ENCODE peak calls at places on chromosomes 1 and 21, in four cellular contexts. R is mammary epithelial cell, T is IMR-90, S is kidney. Z is an unnamed sample. For H3K4me1, the result is how much of the 10 kb centered on the place peaks cover.

GRCh38 chr1:156245451-156246232 is 2.2 kb downstream of the PAQR6 start:
- DNase-seq in S (peak), T (no peak), R (no peak), Z (peak)

GRCh38 chr1:116807394-116807793 is 53.2 kb downstream of the CD2 start:
- DNase-seq in T (no peak), S (no peak), R (no peak), Z (no peak)

GRCh38 chr1:220954321-220954720 is 75.1 kb downstream of the HLX start:
- DNase-seq in S (no peak), R (peak), T (no peak), Z (no peak)

GRCh38 chr1:227944931-227945890 is 2.5 kb downstream of the WNT9A start:
- DNase-seq in T (no peak), R (no peak), S (peak), Z (peak)

GRCh38 chr1:65773391-65773790 is 19.3 kb upstream of the PDE4B start:
- DNase-seq in S (no peak), T (peak), R (no peak), Z (no peak)

GRCh38 chr1:107141491-107142369 is 891 bp downstream of the NTNG1 start:
- DNase-seq in S (peak), T (peak), R (peak), Z (peak)

GRCh38 chr1:21517660-21518480 is 8.6 kb downstream of the ALPL start:
- DNase-seq in S (peak), T (no peak), R (no peak), Z (no peak)

GRCh38 chr1:44723064-44723463 is 7.9 kb downstream of the RNU5D-1 start:
- DNase-seq in S (no peak), T (no peak), R (no peak), Z (peak)

GRCh38 chr1:16112558-16113555 is 39.4 kb upstream of the FAM131C start:
- DNase-seq in R (no peak), T (no peak), S (peak), Z (peak)

GRCh38 chr21:44375281-44375651 is 21.8 kb downstream of the TRPM2 start:
- DNase-seq in T (no peak), R (no peak), S (peak), Z (peak)

GRCh38 chr1:243343970-243344749 is 88.3 kb downstream of the SDCCAG8 start:
- DNase-seq in S (no peak), R (peak), T (peak), Z (no peak)

GRCh38 chr1:245695211-245695610 is 540.4 kb downstream of the KIF26B start:
- DNase-seq in T (no peak), S (no peak), R (no peak), Z (peak)

GRCh38 chr1:86703696-86704455 is 500 bp upstream of the SH3GLB1 start:
- DNase-seq in S (no peak), T (no peak), R (no peak), Z (peak)

GRCh38 chr1:27342391-27342777 is 562 bp downstream of the SYTL1 start:
- DNase-seq in T (no peak), R (no peak), S (peak), Z (peak)

GRCh38 chr1:156750932-156751723 is at the start of gene HDGF:
- DNase-seq in S (peak), T (no peak), R (peak), Z (no peak)

GRCh38 chr1:159705251-159705910 is 9.0 kb downstream of the CRP start:
- DNase-seq in R (no peak), T (no peak), S (no peak), Z (no peak)

GRCh38 chr1:3663999-3664699 is 11.8 kb downstream of the TP73 start:
- DNase-seq in R (no peak), T (no peak), S (peak), Z (no peak)

GRCh38 chr1:77538956-77539509 is 143.4 kb downstream of the ZZZ3 start:
- DNase-seq in T (peak), R (peak), S (no peak), Z (peak)

GRCh38 chr1:29444782-29445325 is 208.5 kb downstream of the PTPRU start:
- DNase-seq in T (no peak), S (no peak), R (no peak), Z (peak)

GRCh38 chr1:109931189-109931672 is 20.6 kb downstream of the CSF1 start:
- DNase-seq in S (peak), T (peak), R (no peak), Z (peak)

GRCh38 chr1:240004086-240004749 is 87.5 kb upstream of the FMN2 start:
- DNase-seq in T (peak), S (no peak), R (no peak), Z (peak)

GRCh38 chr1:31218705-31219104 is 21.0 kb downstream of the NKAIN1 start:
- DNase-seq in S (no peak), T (no peak), R (no peak), Z (no peak)

GRCh38 chr1:161099090-161099802 is 1.1 kb downstream of the KLHDC9 start:
- DNase-seq in R (no peak), S (no peak), T (no peak), Z (no peak)

GRCh38 chr1:155968670-155969069 is 9.7 kb downstream of the ARHGEF2 start:
- DNase-seq in R (no peak), T (peak), S (no peak), Z (no peak)

GRCh38 chr1:113088972-113089371 is 16.0 kb downstream of the LRIG2 start:
- DNase-seq in T (no peak), S (no peak), R (no peak), Z (no peak)

GRCh38 chr1:71074681-71075080 is 6.2 kb downstream of the ZRANB2 start:
- DNase-seq in R (no peak), S (no peak), T (no peak), Z (no peak)

GRCh38 chr1:200139661-200140250 is 112.2 kb downstream of the NR5A2 start:
- DNase-seq in S (no peak), R (peak), T (peak), Z (peak)

GRCh38 chr1:202278751-202279150 is 63.0 kb downstream of the UBE2T start:
- DNase-seq in R (no peak), S (no peak), T (no peak), Z (no peak)

GRCh38 chr1:162222019-162222418 is 152.5 kb downstream of the NOS1AP start:
- DNase-seq in T (no peak), S (no peak), R (no peak), Z (no peak)

GRCh38 chr1:9630331-9631081 is 21.0 kb upstream of the PIK3CD start:
- DNase-seq in R (no peak), T (no peak), S (no peak), Z (peak)

DNA sequence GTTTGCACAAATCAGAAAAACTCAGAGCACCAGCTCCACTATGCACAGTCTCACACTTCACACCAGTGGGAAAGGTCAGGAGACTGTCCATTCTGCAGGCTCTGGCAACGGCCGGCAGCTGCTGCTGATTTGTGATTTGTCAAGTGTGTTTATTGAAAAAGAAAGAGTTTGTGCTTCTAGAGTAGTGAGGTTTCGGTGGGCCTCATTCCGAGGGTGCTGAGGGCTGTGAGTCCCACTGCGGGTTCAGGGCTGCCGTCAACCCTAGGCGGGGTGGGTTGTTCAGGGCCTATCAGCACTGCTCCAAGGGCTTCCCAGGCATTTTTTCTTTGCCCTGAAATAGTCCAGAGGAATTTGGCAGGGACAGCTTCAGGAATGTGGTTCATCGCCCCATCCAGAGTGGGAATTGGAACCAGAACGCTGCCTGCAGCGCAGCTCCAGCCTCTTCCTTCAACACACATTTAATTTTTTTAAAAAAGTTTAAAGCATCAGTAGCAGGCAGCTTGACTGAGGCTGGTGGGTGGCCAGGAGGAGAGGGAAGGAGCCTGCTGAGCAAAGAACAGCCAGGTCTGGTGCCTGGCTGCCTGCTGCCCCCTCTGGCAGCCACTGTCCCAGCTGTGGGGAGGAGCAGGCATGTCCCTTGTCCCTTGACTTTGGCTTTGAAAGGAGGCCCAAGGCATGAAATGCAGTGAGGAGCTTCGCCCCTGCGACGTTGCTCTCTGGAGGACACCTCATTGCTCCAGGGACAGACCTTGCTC is 19.7 kb downstream of the STUM start:
- DNase-seq in R (no peak), S (peak), T (no peak), Z (peak)
- TF ChIP-seq CTCF in R (no peak), S (no peak), T (no peak), Z (no peak)

DNA sequence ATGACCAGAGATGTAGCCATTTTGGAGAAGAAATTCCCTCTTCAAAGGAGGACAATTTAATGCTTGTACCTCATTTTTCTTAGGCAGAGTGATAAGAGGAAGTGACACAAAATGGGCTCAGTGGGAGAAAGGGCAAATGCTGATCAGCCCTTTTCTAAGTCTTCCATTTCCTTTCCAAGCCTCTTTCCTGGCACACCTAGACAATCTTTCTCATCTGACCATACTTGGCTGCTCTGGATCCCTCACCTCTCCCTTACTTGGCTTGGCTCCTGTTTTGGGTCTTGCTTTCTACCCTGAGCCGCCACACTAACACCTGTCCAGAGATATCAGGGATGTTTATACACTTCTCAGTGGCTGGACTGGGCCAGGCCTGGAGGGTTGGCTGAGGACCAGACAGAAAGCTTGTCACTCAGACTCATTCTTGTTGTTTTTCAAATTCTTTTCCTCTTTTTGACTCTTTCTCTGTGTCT is 13.1 kb downstream of the TXNIP start:
- DNase-seq in T (no peak), S (no peak), R (no peak), Z (no peak)
- H3K4me1 ChIP-seq in T (under half), S (under half), R (under half), Z (under half)

DNA sequence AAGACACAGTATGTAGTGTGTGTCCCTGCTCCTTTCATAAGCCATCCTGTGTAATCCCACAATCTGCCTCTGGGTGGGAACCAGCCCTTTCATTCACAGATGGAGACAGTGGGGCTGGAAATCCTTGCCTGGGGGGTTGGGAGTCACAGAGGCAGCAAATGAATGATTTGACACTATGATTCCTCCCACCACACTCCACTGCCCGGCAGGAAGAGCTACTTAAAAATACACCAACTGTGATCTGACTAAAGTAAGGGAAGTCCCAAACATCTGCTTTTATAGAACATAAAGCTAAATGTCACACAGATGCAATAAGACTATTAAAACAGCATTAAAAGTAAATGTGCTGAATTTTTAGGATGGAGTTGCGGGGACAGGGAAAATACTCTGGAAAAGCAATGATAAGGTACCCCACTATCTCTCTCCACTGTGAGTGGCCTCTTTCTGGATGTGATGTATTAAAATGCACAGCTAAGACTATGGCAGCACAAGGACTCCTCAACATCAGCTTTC is 4.3 kb downstream of the PARP1 start:
- DNase-seq in R (peak), S (no peak), T (peak), Z (peak)
- TF ChIP-seq CTCF in R (peak), S (no peak), T (peak), Z (peak)

GRCh38 chr1:94001397-94002045 is 92.3 kb upstream of the GCLM start:
- DNase-seq in T (no peak), S (no peak), R (no peak), Z (no peak)
- H3K4me1 ChIP-seq in T (under half), S (under half), R (under half), Z (under half)

GRCh38 chr1:83552820-83553219 is 446.1 kb downstream of the TTLL7 start:
- DNase-seq in S (no peak), R (no peak), T (no peak), Z (no peak)

GRCh38 chr1:83559531-83559930 is 439.4 kb downstream of the TTLL7 start:
- DNase-seq in T (no peak), S (no peak), R (no peak), Z (no peak)

GRCh38 chr1:83555871-83556270 is 443.1 kb downstream of the TTLL7 start:
- DNase-seq in T (no peak), R (no peak), S (no peak), Z (no peak)

GRCh38 chr1:83559090-83559489 is 439.8 kb downstream of the TTLL7 start:
- DNase-seq in T (no peak), S (no peak), R (no peak), Z (peak)

GRCh38 chr1:83554174-83554573 is 444.8 kb downstream of the TTLL7 start:
- DNase-seq in S (no peak), T (no peak), R (no peak), Z (no peak)
- TF ChIP-seq CTCF in S (no peak), T (no peak), R (no peak), Z (no peak)